ENCODE peak calls at places on chromosomes 5 and 9, in eight cellular contexts. Q is kidney; Y is effector memory CD4-positive, alpha-beta T cell; H is right atrium auricular region; U is body of pancreas; N is esophagus muscularis mucosa; K is right lobe of liver; A is right cardiac atrium. M is an unnamed sample.

GRCh38 chr5:15609076-15609725 is 109.2 kb downstream of the FBXL7 start:
- DNase-seq in U (no peak), A (no peak), Y (no peak), H (no peak), K (no peak), N (no peak), Q (no peak), M (no peak)

GRCh38 chr5:154755361-154756202 is at the start of gene LARP1:
- DNase-seq in Q (no peak), H (no peak), Y (no peak), N (no peak), A (no peak), K (peak), U (peak), M (no peak)

GRCh38 chr5:102753889-102754498 is 1.1 kb upstream of the PAM start:
- DNase-seq in A (peak), H (no peak), Q (peak), K (no peak), N (no peak), U (no peak), Y (no peak), M (no peak)

GRCh38 chr5:41648976-41649375 is 138.6 kb upstream of the PLCXD3 start:
- DNase-seq in Y (no peak), H (no peak), K (no peak), N (peak), Q (no peak), A (no peak), U (no peak), M (no peak)

GRCh38 chr5:96823900-96824351 is 16.2 kb upstream of the ERAP1 start:
- DNase-seq in N (no peak), K (no peak), Y (no peak), H (no peak), U (no peak), A (no peak), Q (no peak), M (no peak)

GRCh38 chr9:133458643-133459312 is 1.0 kb upstream of the CACFD1 start:
- DNase-seq in Q (peak), N (no peak), K (peak), A (peak), Y (no peak), H (no peak), U (no peak), M (no peak)

GRCh38 chr9:92728831-92729734 is 35.5 kb downstream of the BICD2 start:
- DNase-seq in Q (peak), N (no peak), H (peak), Y (no peak), A (peak), U (no peak), K (no peak), M (no peak)

GRCh38 chr9:110427497-110428104 is 89.9 kb upstream of the TXNDC8 start:
- DNase-seq in K (peak), Q (no peak), A (peak), H (no peak), N (no peak), U (peak), Y (no peak), M (no peak)

GRCh38 chr5:172792693-172793570 is 21.9 kb upstream of the DUSP1 start:
- DNase-seq in Y (no peak), A (no peak), H (no peak), N (no peak), K (peak), U (no peak), Q (no peak), M (no peak)

GRCh38 chr9:96495341-96495740 is 45.4 kb downstream of the HABP4 start:
- DNase-seq in H (no peak), Y (no peak), Q (no peak), K (no peak), N (no peak), A (no peak), U (no peak), M (no peak)

GRCh38 chr5:63131618-63132285 is 553.1 kb downstream of the LRRC70 start:
- DNase-seq in K (no peak), H (no peak), A (no peak), Q (no peak), U (no peak), Y (no peak), N (no peak), M (no peak)

DNA sequence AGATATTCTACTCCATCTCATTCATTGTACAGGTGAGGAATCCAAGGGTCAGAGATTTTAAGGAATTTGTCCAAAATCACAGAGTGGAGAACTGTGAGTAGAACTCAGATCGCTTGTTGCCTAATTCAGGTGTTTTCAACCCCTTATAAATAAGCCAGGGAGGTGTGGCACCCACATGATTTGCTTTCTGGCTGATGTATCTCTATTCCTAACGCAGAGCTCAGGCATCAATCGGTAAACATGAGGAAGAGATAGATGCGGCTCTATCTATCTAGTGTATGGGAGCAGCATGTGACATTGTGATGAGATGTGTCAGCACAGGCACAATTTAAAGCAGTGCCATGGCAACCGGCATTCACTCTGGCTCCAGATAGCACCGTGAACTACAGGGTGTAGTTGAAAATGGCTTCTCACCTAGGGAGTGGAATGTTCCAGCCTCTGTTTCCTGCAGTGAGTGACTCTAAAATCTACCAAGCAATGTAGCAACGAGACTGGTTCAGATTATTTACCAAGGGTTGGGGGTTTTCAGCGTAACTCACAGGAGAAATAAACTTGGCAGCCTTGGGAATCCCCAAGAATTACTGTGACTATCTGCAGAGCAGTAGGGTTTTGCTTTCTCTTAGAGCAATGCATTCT is 53.4 kb upstream of the SUB1 start:
- DNase-seq in A (no peak), N (no peak), H (no peak), U (no peak), Y (peak), Q (no peak), K (no peak), M (peak)
- H3K4me3 ChIP-seq in A (no peak), N (no peak), H (no peak), U (no peak), Y (peak), Q (no peak), K (no peak), M (peak)

GRCh38 chr5:128613111-128613510 is 75.1 kb upstream of the FBN2 start:
- DNase-seq in K (no peak), Y (no peak), N (no peak), Q (no peak), U (peak), A (no peak), H (no peak), M (no peak)

GRCh38 chr5:128613757-128614156 is 75.7 kb upstream of the FBN2 start:
- DNase-seq in Q (no peak), A (no peak), K (no peak), Y (no peak), N (no peak), H (no peak), U (no peak), M (no peak)

GRCh38 chr5:128615578-128615977 is 77.5 kb upstream of the FBN2 start:
- DNase-seq in Y (no peak), A (no peak), U (no peak), N (no peak), H (no peak), Q (no peak), K (no peak), M (no peak)
- H3K27ac ChIP-seq in Y (no peak), A (no peak), U (no peak), N (no peak), H (no peak), Q (no peak), K (no peak), M (no peak)

DNA sequence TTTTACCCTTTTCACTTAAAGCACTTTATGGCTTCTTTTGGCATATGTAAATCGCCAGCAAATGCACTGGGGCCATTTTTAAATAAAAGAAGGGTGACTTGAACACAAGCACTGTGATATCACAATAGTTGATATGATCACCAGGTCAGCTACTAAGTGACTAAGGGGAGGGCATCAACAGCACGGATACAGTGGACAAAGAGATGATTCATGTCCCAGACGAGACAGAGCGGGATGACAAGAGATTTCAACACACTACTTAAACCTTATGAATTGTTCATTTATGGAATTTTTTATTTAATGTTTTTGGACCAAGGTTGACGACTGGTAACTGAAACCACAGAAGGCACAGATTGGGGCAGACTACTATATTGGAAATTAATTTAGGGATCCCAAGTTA is 54.1 kb downstream of the RORB start:
- DNase-seq in Q (no peak), N (no peak), K (no peak), Y (no peak), H (no peak), U (no peak), A (no peak), M (no peak)
- H3K4me3 ChIP-seq in Q (no peak), N (no peak), K (no peak), Y (no peak), H (no peak), U (no peak), A (no peak), M (no peak)

GRCh38 chr5:18686253-18686652 is 1052.0 kb downstream of the TAF11L14 start:
- DNase-seq in U (no peak), Q (no peak), N (no peak), A (no peak), H (no peak), K (no peak), Y (no peak), M (no peak)
- H3K27ac ChIP-seq in U (no peak), Q (no peak), N (no peak), A (no peak), H (no peak), K (no peak), Y (no peak), M (no peak)

M was measured in naive thymus-derived CD4-positive, alpha-beta T cell.